ENCODE peak calls at places on chromosomes 2 and 18, in seven cellular contexts. Z, M, O, T, N, X and U are unnamed samples.

GRCh38 chr18:69647695-69648094 is 247.0 kb downstream of the DOK6 start:
- DNase-seq in Z (no peak), M (no peak), O (no peak), T (no peak), N (no peak), X (no peak), U (no peak)

GRCh38 chr2:73112026-73112912 is 479 bp downstream of the RAB11FIP5 start:
- DNase-seq in Z (peak; percentile 32), M (no peak), O (no peak), T (peak; percentile 69), N (no peak), X (no peak), U (no peak)

GRCh38 chr2:67857836-67858235 is 205.0 kb downstream of the C1D start:
- DNase-seq in Z (no peak), M (no peak), O (no peak), T (no peak), N (no peak), X (no peak), U (no peak)

GRCh38 chr2:16394986-16395550 is 270.6 kb downstream of the CYRIA start:
- DNase-seq in Z (no peak), M (no peak), O (no peak), T (no peak), N (no peak), X (no peak), U (no peak)

GRCh38 chr2:203840816-203841215 is 26.8 kb upstream of the CTLA4 start:
- DNase-seq in Z (no peak), M (no peak), O (no peak), T (no peak), N (no peak), X (no peak), U (no peak)

GRCh38 chr18:68436485-68436884 is 278.4 kb downstream of the TMX3 start:
- DNase-seq in Z (no peak), M (no peak), O (no peak), T (no peak), N (no peak), X (no peak), U (no peak)

GRCh38 chr2:150282821-150283309 is 204.6 kb downstream of the RND3 start:
- DNase-seq in Z (peak; percentile 13), M (no peak), O (peak; percentile 37), T (no peak), N (peak; percentile 45), X (no peak), U (no peak)

GRCh38 chr2:214203744-214204289 is 207.0 kb upstream of the VWC2L start:
- DNase-seq in Z (no peak), M (no peak), O (no peak), T (no peak), N (no peak), X (no peak), U (no peak)

GRCh38 chr2:71892132-71892730 is 255.4 kb downstream of the CYP26B1 start:
- DNase-seq in Z (no peak), M (no peak), O (no peak), T (no peak), N (no peak), X (no peak), U (no peak)

GRCh38 chr2:46963961-46964673 is 48.5 kb upstream of the MCFD2 start:
- DNase-seq in Z (no peak), M (no peak), O (no peak), T (no peak), N (no peak), X (no peak), U (no peak)

GRCh38 chr2:83827618-83828017 is 631.5 kb downstream of the SUCLG1 start:
- DNase-seq in Z (no peak), M (no peak), O (no peak), T (no peak), N (no peak), X (no peak), U (no peak)

GRCh38 chr18:55982992-55983391 is 395.0 kb upstream of the TCF4 start:
- DNase-seq in Z (no peak), M (no peak), O (no peak), T (no peak), N (no peak), X (no peak), U (no peak)

GRCh38 chr18:45619062-45619825 is 4.0 kb downstream of the SLC14A2 start:
- DNase-seq in Z (no peak), M (no peak), O (peak; percentile 56), T (peak; percentile 69), N (peak; percentile 30), X (peak; percentile 56), U (no peak)

GRCh38 chr18:31274915-31275314 is 43.0 kb upstream of the DSG1 start:
- DNase-seq in Z (peak; percentile 42), M (peak; percentile 4), O (no peak), T (no peak), N (peak; percentile 62), X (peak; percentile 55), U (no peak)

GRCh38 chr18:13611616-13612110 is 114.7 kb downstream of the FAM210A start:
- DNase-seq in Z (peak; percentile 33), M (no peak), O (peak; percentile 25), T (peak; percentile 81), N (no peak), X (no peak), U (no peak)

GRCh38 chr2:37887286-37887685 is 37.8 kb upstream of the RMDN2 start:
- DNase-seq in Z (no peak), M (no peak), O (no peak), T (no peak), N (no peak), X (no peak), U (no peak)

GRCh38 chr2:62569907-62570793 is 64.2 kb upstream of the TMEM17 start:
- DNase-seq in Z (peak; percentile 84), M (peak; percentile 91), O (no peak), T (no peak), N (no peak), X (no peak), U (no peak)

GRCh38 chr2:75074708-75075107 is 116.3 kb downstream of the POLE4 start:
- DNase-seq in Z (no peak), M (no peak), O (no peak), T (no peak), N (no peak), X (no peak), U (no peak)

GRCh38 chr2:31429759-31430438 is 15.4 kb upstream of the XDH start:
- DNase-seq in Z (peak; percentile 12), M (no peak), O (no peak), T (no peak), N (no peak), X (no peak), U (no peak)

GRCh38 chr2:100038019-100038418 is 104.4 kb downstream of the AFF3 start:
- DNase-seq in Z (no peak), M (no peak), O (no peak), T (no peak), N (no peak), X (no peak), U (no peak)

GRCh38 chr2:73837847-73838585 is 9.3 kb downstream of the STAMBP start:
- DNase-seq in Z (no peak), M (no peak), O (no peak), T (no peak), N (no peak), X (no peak), U (no peak)

GRCh38 chr2:239953418-239954061 is 71.6 kb downstream of the NDUFA10 start:
- DNase-seq in Z (no peak), M (no peak), O (peak; percentile 39), T (peak; percentile 63), N (no peak), X (peak; percentile 44), U (no peak)
- TF ChIP-seq POLR2A in Z (no peak), M (no peak), O (no peak), T (no peak), N (no peak), X (no peak), U (no peak)

GRCh38 chr2:152649997-152650396 is 67.3 kb downstream of the PRPF40A start:
- DNase-seq in Z (no peak), M (no peak), O (no peak), T (no peak), N (no peak), X (no peak), U (no peak)

GRCh38 chr2:152648336-152648735 is 68.9 kb downstream of the PRPF40A start:
- DNase-seq in Z (no peak), M (peak; percentile 5), O (no peak), T (no peak), N (no peak), X (no peak), U (no peak)

GRCh38 chr2:152651834-152652233 is 65.4 kb downstream of the PRPF40A start:
- DNase-seq in Z (no peak), M (no peak), O (no peak), T (no peak), N (no peak), X (no peak), U (no peak)

GRCh38 chr2:152647417-152648010 is 69.7 kb downstream of the PRPF40A start:
- DNase-seq in Z (peak; percentile 79), M (no peak), O (peak; percentile 72), T (peak; percentile 68), N (peak; percentile 29), X (peak; percentile 77), U (no peak)

DNA sequence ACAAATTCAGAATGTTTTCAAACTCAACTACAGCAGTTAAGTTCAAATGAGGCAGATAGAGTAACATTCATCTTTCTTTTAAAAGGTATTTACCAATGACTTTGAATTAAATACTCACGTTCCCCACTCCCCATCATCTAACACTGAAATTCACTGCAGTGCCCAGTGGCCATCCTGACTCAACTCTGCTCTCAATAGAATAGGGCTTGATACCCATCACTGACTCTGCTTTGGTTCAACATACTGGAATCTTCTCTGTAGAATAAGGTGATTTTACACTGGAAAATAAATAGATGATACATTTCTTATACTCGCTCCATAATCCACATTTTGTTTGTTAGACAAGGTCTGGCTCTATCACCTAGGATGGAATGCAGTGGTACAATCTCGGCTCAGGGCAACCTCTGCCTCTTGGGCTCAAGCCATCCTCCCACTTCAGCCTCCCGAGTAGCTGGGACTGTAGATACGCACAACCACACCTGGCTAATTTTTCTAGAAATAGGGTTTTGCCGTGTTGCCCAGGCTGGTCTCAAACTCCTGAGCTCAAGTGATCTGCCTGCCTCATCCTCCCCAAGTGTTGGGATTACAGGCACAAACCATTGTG is 66.4 kb downstream of the PRPF40A start:
- DNase-seq in Z (no peak), M (no peak), O (no peak), T (no peak), N (no peak), X (no peak), U (no peak)
- TF ChIP-seq POLR2A in Z (no peak), M (no peak), O (no peak), T (no peak), N (no peak), X (no peak), U (no peak)

GRCh38 chr2:178193823-178194599 is at the start of gene OSBPL6:
- DNase-seq in Z (peak; percentile 89), M (peak; percentile 56), O (peak; percentile 88), T (peak; percentile 89), N (peak; percentile 40), X (peak; percentile 81), U (no peak)
- TF ChIP-seq POLR2A in Z (peak; percentile 57), M (peak; percentile 70), O (peak; percentile 88), T (peak; percentile 78), N (peak; percentile 31), X (peak; percentile 71), U (peak; percentile 38)

DNA sequence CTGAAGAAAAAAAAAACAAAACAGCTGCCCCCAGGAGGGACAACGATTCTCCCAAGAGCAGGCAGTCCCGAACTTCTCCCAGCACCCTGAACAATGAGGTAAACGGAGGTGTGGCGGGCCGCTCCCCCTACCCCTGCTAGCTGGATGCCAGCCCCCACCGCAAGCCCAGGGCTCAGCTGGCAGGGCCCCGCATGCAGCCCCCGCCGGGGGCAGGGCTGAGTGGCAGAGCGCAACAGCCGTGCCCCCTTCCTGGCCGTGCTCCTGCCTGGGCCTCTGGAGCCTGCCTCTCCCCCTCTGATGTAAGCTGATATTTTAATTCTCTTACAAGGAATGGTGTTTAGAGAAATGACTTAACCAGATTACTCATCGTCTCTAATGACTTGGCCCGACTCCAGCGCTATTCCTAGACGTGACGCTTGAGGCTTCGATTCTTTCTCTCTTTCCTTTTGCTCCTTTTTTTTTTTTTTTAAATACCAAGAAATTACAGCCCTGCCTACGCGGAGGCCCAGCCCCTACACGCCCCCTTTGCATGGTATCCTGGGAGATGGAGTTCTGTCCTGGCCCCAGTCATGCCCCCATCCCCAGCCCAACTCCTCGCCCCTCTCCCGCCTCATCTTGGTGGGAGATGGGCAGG is 4.6 kb upstream of the ARID5A start:
- DNase-seq in Z (peak; percentile 96), M (peak; percentile 58), O (peak; percentile 94), T (peak; percentile 88), N (peak; percentile 97), X (peak; percentile 96), U (peak; percentile 66)
- TF ChIP-seq POLR2A in Z (no peak), M (no peak), O (peak; percentile 61), T (peak; percentile 72), N (peak; percentile 25), X (peak; percentile 90), U (no peak)